ENCODE peak calls at places on chromosomes 16 and 17, in ten cellular contexts. Z is SK-N-SH, F is sigmoid colon, D is endothelial cell of umbilical vein, A is HCT116, Y is prostate gland, O is GM23338, N is Panc1, X is stomach, C is H1. I is an unnamed sample.

GRCh38 chr17:8119575-8120519 is 1.5 kb upstream of the ALOXE3 start:
- DNase-seq in A (peak; percentile 90), F (peak; percentile 87), X (peak; percentile 79), Z (peak; percentile 53), D (peak; percentile 96), O (peak; percentile 90), C (peak; percentile 98), Y (peak; percentile 72), N (peak; percentile 99), I (peak; percentile 84)

GRCh38 chr16:81612351-81613170 is 166.5 kb upstream of the PLCG2 start:
- DNase-seq in C (no peak), N (no peak), O (no peak), Z (no peak), F (no peak), A (no peak), Y (peak; percentile 53), D (peak; percentile 96), X (no peak), I (no peak)

GRCh38 chr16:1428511-1428910 is 2.4 kb upstream of the PERCC1 start:
- DNase-seq in C (peak; percentile 85), Y (no peak), O (peak; percentile 81), Z (no peak), A (no peak), D (peak; percentile 36), X (no peak), F (no peak), N (no peak), I (no peak)

GRCh38 chr17:30421592-30421991 is 42.9 kb downstream of the CPD start:
- DNase-seq in C (no peak), A (no peak), O (no peak), D (no peak), N (no peak), Y (no peak), Z (no peak), X (no peak), F (no peak), I (no peak)

GRCh38 chr17:44915321-44915726 is at the start of gene GFAP:
- DNase-seq in F (no peak), X (no peak), C (no peak), N (no peak), Z (peak; percentile 22), D (no peak), Y (no peak), O (no peak), A (no peak), I (no peak)

GRCh38 chr17:48270896-48271295 is 159.1 kb downstream of the SKAP1 start:
- DNase-seq in F (no peak), Z (no peak), N (no peak), Y (no peak), O (no peak), A (no peak), D (no peak), C (no peak), X (no peak), I (no peak)

GRCh38 chr16:89018605-89019158 is 41.7 kb upstream of the CBFA2T3 start:
- DNase-seq in N (no peak), X (no peak), Y (no peak), Z (no peak), O (no peak), C (no peak), A (no peak), D (no peak), F (peak; percentile 36), I (no peak)

GRCh38 chr17:28326114-28326513 is 7.1 kb downstream of the TMEM97 start:
- DNase-seq in Y (peak; percentile 50), O (no peak), Z (no peak), F (peak; percentile 9), A (no peak), X (peak; percentile 52), C (peak; percentile 8), D (no peak), N (no peak), I (peak; percentile 35)

GRCh38 chr16:46895399-46896313 is 11.5 kb downstream of the GPT2 start:
- DNase-seq in X (peak; percentile 78), C (no peak), O (no peak), F (no peak), D (no peak), Y (no peak), A (no peak), N (no peak), Z (no peak), I (no peak)

DNA sequence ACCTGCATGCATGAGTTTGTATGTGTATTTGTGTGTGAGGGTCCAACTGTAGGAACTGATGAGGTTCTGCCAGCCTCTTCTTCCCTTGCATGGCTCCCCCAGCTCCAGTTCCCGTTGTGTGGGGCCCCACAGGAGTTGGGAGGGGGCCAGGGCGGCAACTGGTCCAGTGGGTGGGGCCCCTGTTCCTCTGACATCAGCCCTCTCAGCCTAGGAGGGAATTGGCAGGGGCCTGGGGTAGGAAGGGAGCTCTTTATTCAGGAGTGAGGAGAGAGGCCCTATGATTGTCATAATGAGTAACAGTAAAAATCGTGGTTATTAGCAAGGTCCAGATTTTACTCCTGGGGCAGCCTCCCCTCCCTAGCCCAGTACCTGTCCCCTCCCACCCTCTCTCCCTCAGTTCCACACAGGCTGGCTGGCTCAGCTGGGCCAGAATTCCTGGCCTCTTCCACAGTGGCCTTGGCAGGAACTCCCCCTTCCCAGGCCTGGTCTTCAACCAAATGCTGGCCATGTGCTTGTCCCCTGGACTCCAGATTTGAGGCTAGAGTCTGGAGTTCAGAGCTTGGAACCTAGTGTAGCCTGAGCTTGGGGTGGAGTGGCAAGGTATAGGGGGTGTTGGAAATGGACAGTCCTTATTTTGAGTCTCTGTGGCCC is 18.9 kb downstream of the RARA start:
- DNase-seq in A (no peak), N (no peak), C (no peak), Z (no peak), D (no peak), X (no peak), O (no peak), F (peak; percentile 81), Y (no peak), I (no peak)
- H3K4me1 ChIP-seq in A (peaks cover 28% of the 10 kb centered on the region), N (peaks cover 86% of the 10 kb centered on the region), C (peaks cover 5% of the 10 kb centered on the region), Z (peaks cover 74% of the 10 kb centered on the region), D (peaks cover 65% of the 10 kb centered on the region), X (peaks cover 100% of the 10 kb centered on the region), O (peaks cover 5% of the 10 kb centered on the region), F (peaks cover 99% of the 10 kb centered on the region), Y (peaks cover 42% of the 10 kb centered on the region), I (peaks cover 88% of the 10 kb centered on the region)

DNA sequence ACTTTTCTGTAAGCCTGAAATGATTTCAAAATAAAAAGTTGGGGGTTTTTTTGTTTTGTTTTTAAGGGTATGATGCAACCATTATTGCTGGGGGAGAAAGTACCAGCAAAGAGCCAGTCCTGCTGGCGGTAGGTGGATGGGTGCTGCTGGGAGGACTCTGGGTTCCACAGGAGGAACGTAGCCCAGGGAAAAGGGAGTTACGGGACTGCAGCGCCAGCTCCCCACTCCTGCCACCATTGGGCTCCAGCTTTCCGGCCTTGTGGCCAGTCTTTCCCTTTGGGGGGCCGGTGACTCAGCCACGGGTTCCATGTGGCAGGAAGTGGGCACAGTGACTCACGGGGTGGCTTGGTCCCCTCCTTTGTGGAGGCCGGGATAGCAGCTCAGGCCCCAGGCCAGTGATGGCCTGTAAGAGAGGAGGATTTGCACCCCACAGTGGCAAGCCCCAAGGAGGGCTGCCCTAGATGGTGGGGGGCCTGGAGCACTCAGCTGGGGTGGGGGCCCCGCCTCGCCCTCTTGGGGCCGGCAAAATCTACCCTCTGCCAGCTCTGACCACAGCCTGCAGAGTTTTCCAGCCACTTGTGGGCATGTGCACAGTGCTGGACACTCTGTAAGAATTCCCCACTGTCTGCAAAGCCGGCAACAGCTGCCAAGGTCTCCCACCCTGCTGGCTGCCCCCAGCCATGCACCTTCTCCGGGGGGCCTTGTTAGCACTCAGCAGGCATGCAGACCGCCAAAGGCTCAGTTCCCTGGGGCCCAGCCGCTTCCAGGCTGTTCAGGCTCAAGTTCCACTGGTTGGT is 30.4 kb downstream of the SOCS3 start:
- DNase-seq in O (no peak), D (no peak), X (no peak), F (no peak), A (peak; percentile 76), Y (no peak), N (no peak), Z (peak; percentile 41), C (no peak), I (no peak)
- TF ChIP-seq POLR2AphosphoS5 in O (no peak), D (no peak), X (no peak), F (no peak), A (peak; percentile 81), Y (no peak), N (no peak), Z (peak; percentile 62), C (no peak), I (no peak)

GRCh38 chr17:57561072-57561861 is 183.8 kb downstream of the CCDC182 start:
- DNase-seq in Z (no peak), C (no peak), Y (no peak), D (no peak), O (no peak), F (no peak), N (no peak), X (no peak), A (no peak), I (no peak)

GRCh38 chr17:57565119-57565635 is 179.9 kb downstream of the CCDC182 start:
- DNase-seq in A (no peak), Z (no peak), Y (no peak), C (no peak), O (no peak), X (no peak), N (no peak), F (no peak), D (no peak), I (no peak)

GRCh38 chr17:57562231-57562630 is 182.9 kb downstream of the CCDC182 start:
- DNase-seq in N (no peak), X (no peak), A (no peak), Y (no peak), F (no peak), C (no peak), O (no peak), D (no peak), Z (no peak), I (no peak)

GRCh38 chr17:57566724-57567123 is 178.4 kb downstream of the CCDC182 start:
- DNase-seq in D (no peak), O (no peak), A (no peak), Z (no peak), Y (no peak), C (no peak), N (no peak), X (no peak), F (no peak), I (no peak)

GRCh38 chr17:57563968-57564367 is 181.1 kb downstream of the CCDC182 start:
- DNase-seq in O (no peak), N (no peak), F (no peak), D (no peak), C (no peak), X (no peak), Z (peak; percentile 74), A (no peak), Y (no peak), I (no peak)
- TF ChIP-seq CTCF in O (no peak), N (no peak), F (no peak), D (no peak), C (no peak), X (no peak), Z (no peak), A (no peak), Y (no peak), I (no peak)

GRCh38 chr17:34580685-34581445 is 1.5 kb downstream of the TMEM132E start:
- DNase-seq in X (no peak), F (no peak), D (no peak), N (no peak), Y (no peak), C (peak; percentile 69), O (peak; percentile 56), A (no peak), Z (peak; percentile 78), I (no peak)
- H3K4me1 ChIP-seq in X (peaks cover 38% of the 10 kb centered on the region), F (peaks cover 37% of the 10 kb centered on the region), D (no peaks in the 10 kb centered on the region), N (peaks cover 10% of the 10 kb centered on the region), Y (peaks cover 22% of the 10 kb centered on the region), C (peaks cover 23% of the 10 kb centered on the region), O (peaks cover 34% of the 10 kb centered on the region), A (no peaks in the 10 kb centered on the region), Z (no peaks in the 10 kb centered on the region), I (peaks cover 34% of the 10 kb centered on the region)

I was measured in transverse colon.